ENCODE peak calls at places on chromosomes 12 and 14, in nine cellular contexts. G is HTR-8/SVneo; L is SK-N-MC; C is aorta; I is omental fat pad; V is stimulated activated CD4-positive, alpha-beta T cell treated with anti-CD3 and anti-CD28 coated beads, Interleukin-4, amount 100 ng/mL, for 48 hours; B is AG08395; P is NCI-H748 treated with DMSO at 0.1 percent for 48 hours; O is fibroblast of pulmonary artery. H is an unnamed sample.

GRCh38 chr12:110543252-110543959 is 39.7 kb downstream of the PPTC7 start:
- DNase-seq in G (no peak), V (no peak), L (no peak), I (peak; percentile 75), O (peak; percentile 95), C (peak; percentile 86), P (no peak), B (peak; percentile 10), H (peak; percentile 89)

GRCh38 chr12:19220205-19220604 is 90.7 kb downstream of the PLEKHA5 start:
- DNase-seq in P (no peak), V (no peak), I (no peak), B (peak; percentile 34), C (no peak), G (peak; percentile 15), L (no peak), O (peak; percentile 87), H (no peak)

GRCh38 chr14:104332634-104333270 is 194.4 kb downstream of the KIF26A start:
- DNase-seq in P (no peak), O (no peak), B (no peak), G (no peak), I (no peak), L (no peak), C (peak; percentile 74), V (no peak), H (no peak)

GRCh38 chr12:14913381-14913781 is 25.0 kb downstream of the ERP27 start:
- DNase-seq in B (no peak), O (peak; percentile 48), L (no peak), I (no peak), G (no peak), P (no peak), V (no peak), C (no peak), H (peak; percentile 59)

GRCh38 chr14:56805992-56806737 is 4.1 kb downstream of the OTX2 start:
- DNase-seq in L (no peak), B (no peak), V (no peak), C (no peak), O (no peak), G (no peak), P (no peak), I (no peak), H (no peak)

GRCh38 chr14:39467889-39468524 is 35.8 kb upstream of the FBXO33 start:
- DNase-seq in P (peak; percentile 9), I (no peak), G (no peak), V (no peak), L (no peak), O (peak; percentile 57), C (no peak), B (no peak), H (no peak)

GRCh38 chr14:31992051-31992450 is 85.1 kb upstream of the ARHGAP5 start:
- DNase-seq in G (peak; percentile 45), B (peak; percentile 73), V (no peak), C (no peak), O (peak; percentile 89), P (no peak), I (no peak), L (no peak), H (no peak)

GRCh38 chr14:23910081-23910875 is 43.3 kb upstream of the DHRS4 start:
- DNase-seq in V (peak; percentile 16), G (peak; percentile 60), C (no peak), I (no peak), L (peak; percentile 10), B (peak; percentile 87), P (peak; percentile 18), O (peak; percentile 62), H (no peak)

GRCh38 chr12:110355080-110355479 is 48.4 kb downstream of the ANAPC7 start:
- DNase-seq in I (no peak), C (no peak), L (no peak), G (peak; percentile 43), P (peak; percentile 5), O (no peak), V (no peak), B (peak; percentile 27), H (no peak)

GRCh38 chr12:31756977-31757420 is 28.2 kb upstream of the AMN1 start:
- DNase-seq in G (no peak), B (no peak), C (no peak), I (no peak), P (no peak), O (peak; percentile 49), L (no peak), V (no peak), H (no peak)

GRCh38 chr14:102805941-102806340 is 28.7 kb downstream of the TRAF3 start:
- DNase-seq in O (no peak), P (no peak), V (no peak), C (no peak), B (no peak), G (no peak), L (no peak), I (no peak), H (no peak)

GRCh38 chr12:25796523-25797000 is 161.9 kb upstream of the RASSF8 start:
- DNase-seq in P (no peak), C (no peak), L (no peak), G (no peak), O (peak; percentile 64), V (no peak), B (no peak), I (no peak), H (no peak)

GRCh38 chr12:3315201-3315661 is 175.8 kb upstream of the PRMT8 start:
- DNase-seq in C (no peak), L (no peak), O (peak; percentile 43), P (peak; percentile 83), G (no peak), I (no peak), B (peak; percentile 22), V (no peak), H (peak; percentile 76)

GRCh38 chr14:56262530-56262929 is 144.3 kb downstream of the PELI2 start:
- DNase-seq in I (no peak), P (no peak), V (no peak), C (no peak), O (no peak), G (no peak), B (no peak), L (no peak), H (no peak)

GRCh38 chr14:104602933-104603325 is 1.6 kb downstream of the TMEM179 start:
- DNase-seq in C (no peak), P (no peak), G (no peak), O (no peak), V (no peak), B (no peak), I (no peak), L (no peak), H (no peak)

GRCh38 chr12:56450241-56450640 is 1.0 kb upstream of the TIMELESS start:
- DNase-seq in L (no peak), V (no peak), G (no peak), I (no peak), B (no peak), O (no peak), P (no peak), C (no peak), H (no peak)

GRCh38 chr12:13000616-13000934 is 510 bp upstream of the HEBP1 start:
- DNase-seq in I (no peak), G (peak; percentile 36), V (no peak), O (no peak), C (no peak), P (peak; percentile 48), B (peak; percentile 37), L (no peak), H (no peak)

GRCh38 chr14:96734076-96734622 is 63.0 kb upstream of the VRK1 start:
- DNase-seq in B (no peak), V (no peak), L (no peak), P (no peak), O (no peak), G (no peak), C (no peak), I (no peak), H (no peak)

GRCh38 chr12:116882742-116883141 is 1.5 kb upstream of the HRK start:
- DNase-seq in B (peak; percentile 61), P (peak; percentile 18), O (peak; percentile 59), L (no peak), G (no peak), C (no peak), I (no peak), V (no peak), H (no peak)

GRCh38 chr12:108693186-108693585 is 38.1 kb downstream of the CORO1C start:
- DNase-seq in C (no peak), P (no peak), O (no peak), G (no peak), V (no peak), I (no peak), L (no peak), B (no peak), H (no peak)

H was measured in left ventricle myocardium inferior.